ENCODE peak calls at places on chromosomes 11 and 22, in four cellular contexts. U is AG09309, Z is iPS DF 19.7, M is mucosa of descending colon. Y is an unnamed sample.
A peak's percentile ranks its signal among the peaks of the same experiment; 100 is the strongest.

GRCh38 chr11:20873054-20873453 is 203.7 kb downstream of the NELL1 start:
- DNase-seq in U (no peak), Z (peak; percentile 64), M (no peak), Y (peak; percentile 73)

GRCh38 chr22:43720718-43721117 is 91.4 kb downstream of the EFCAB6 start:
- DNase-seq in U (no peak), Z (no peak), M (no peak), Y (no peak)

GRCh38 chr11:76805206-76805913 is 22.2 kb downstream of the TSKU start:
- DNase-seq in U (no peak), Z (no peak), M (no peak), Y (no peak)

GRCh38 chr22:47598864-47599263 is 836.4 kb downstream of the TBC1D22A start:
- DNase-seq in U (no peak), Z (no peak), M (no peak), Y (no peak)

GRCh38 chr11:35539781-35540281 is 14.4 kb upstream of the PAMR1 start:
- DNase-seq in U (peak; percentile 87), Z (no peak), M (no peak), Y (no peak)

GRCh38 chr11:69648679-69649575 is 8.0 kb downstream of the CCND1 start:
- DNase-seq in U (no peak), Z (no peak), M (peak; percentile 44), Y (no peak)

GRCh38 chr11:75924966-75925784 is 110.2 kb downstream of the UVRAG start:
- DNase-seq in U (no peak), Z (no peak), M (no peak), Y (no peak)

GRCh38 chr11:43222215-43222614 is 89.6 kb upstream of the API5 start:
- DNase-seq in U (no peak), Z (no peak), M (no peak), Y (no peak)

GRCh38 chr11:124724854-124725718 is 14.7 kb upstream of the NRGN start:
- DNase-seq in U (no peak), Z (no peak), M (no peak), Y (no peak)

GRCh38 chr11:19929655-19930054 is 217.0 kb downstream of the NAV2 start:
- DNase-seq in U (no peak), Z (no peak), M (no peak), Y (no peak)

GRCh38 chr11:69311767-69312385 is 17.9 kb downstream of the MYEOV start:
- DNase-seq in U (no peak), Z (no peak), M (no peak), Y (no peak)

GRCh38 chr11:69198891-69199582 is 43.3 kb downstream of the SMIM38 start:
- DNase-seq in U (no peak), Z (no peak), M (no peak), Y (no peak)

GRCh38 chr11:100676901-100677300 is 10.2 kb upstream of the ARHGAP42 start:
- DNase-seq in U (no peak), Z (peak; percentile 95), M (no peak), Y (peak; percentile 77)

GRCh38 chr22:32700186-32700882 is 101.2 kb upstream of the TIMP3 start:
- DNase-seq in U (no peak), Z (no peak), M (no peak), Y (no peak)